ENCODE peak calls at places on chromosome 1, in five cellular contexts. L is stimulated activated CD8-positive, alpha-beta memory T cell treated with anti-CD3 and anti-CD28 coated beads, Interleukin-7, amount 100 ng/mL, for 1 hour; W is nephron progenitor cell; I is neural crest cell; X is K562. V is an unnamed sample.

GRCh38 chr1:236284291-236284711 is 2.5 kb upstream of the ERO1B start:
- DNase-seq in I (no peak), X (no peak), W (no peak), L (no peak), V (no peak)

GRCh38 chr1:211739671-211740411 is 64.4 kb upstream of the NEK2 start:
- DNase-seq in I (no peak), L (no peak), X (no peak), W (no peak), V (no peak)

GRCh38 chr1:205688171-205688570 is 7.9 kb upstream of the SLC45A3 start:
- DNase-seq in X (no peak), W (no peak), I (no peak), L (no peak), V (no peak)

GRCh38 chr1:93338426-93338825 is 7.3 kb upstream of the DR1 start:
- DNase-seq in L (no peak), I (no peak), W (no peak), X (no peak), V (no peak)

GRCh38 chr1:29756901-29757729 is 520.8 kb downstream of the PTPRU start:
- DNase-seq in W (no peak), X (no peak), I (no peak), L (no peak), V (no peak)

GRCh38 chr1:248627971-248628844 is 6.7 kb downstream of the OR2T11 start:
- DNase-seq in L (no peak), X (no peak), W (no peak), I (no peak), V (no peak)

GRCh38 chr1:193185861-193186714 is at the start of gene B3GALT2:
- DNase-seq in W (no peak), I (peak), X (no peak), L (no peak), V (no peak)

GRCh38 chr1:89966666-89967065 is 28.2 kb upstream of the ZNF326 start:
- DNase-seq in I (no peak), X (no peak), W (no peak), L (no peak), V (no peak)

GRCh38 chr1:194862129-194862528 is 1675.7 kb upstream of the B3GALT2 start:
- DNase-seq in I (no peak), X (no peak), L (no peak), W (no peak), V (no peak)

GRCh38 chr1:154342836-154343472 is 17.6 kb downstream of the ATP8B2 start:
- DNase-seq in X (no peak), L (peak), I (no peak), W (no peak), V (no peak)

GRCh38 chr1:233193741-233194140 is 101.8 kb downstream of the PCNX2 start:
- DNase-seq in L (no peak), W (no peak), I (no peak), X (no peak), V (no peak)

GRCh38 chr1:169184812-169185211 is 78.3 kb downstream of the ATP1B1 start:
- DNase-seq in W (no peak), L (no peak), I (no peak), X (no peak), V (no peak)